ENCODE peak calls at places on chromosomes 5 and 9, in eight cellular contexts. P, E, U, R, X, Z, A and F are unnamed samples.
A peak's percentile ranks its signal among the peaks of the same experiment; 100 is the strongest.

GRCh38 chr9:127953768-127954505 is 16.3 kb upstream of the DPM2 start:
- DNase-seq in U (no peak), X (no peak), P (no peak), A (no peak), Z (no peak), R (no peak), E (no peak), F (peak; percentile 73)

GRCh38 chr9:95073042-95073607 is 244.4 kb downstream of the FANCC start:
- DNase-seq in A (no peak), P (no peak), Z (no peak), X (peak; percentile 57), E (no peak), R (no peak), U (peak; percentile 25), F (no peak)

GRCh38 chr9:125131778-125132177 is 11.6 kb downstream of the SCAI start:
- DNase-seq in X (no peak), U (no peak), A (no peak), P (no peak), E (no peak), Z (no peak), R (no peak), F (no peak)

GRCh38 chr5:68454172-68454571 is 238.6 kb downstream of the PIK3R1 start:
- DNase-seq in U (no peak), E (no peak), Z (no peak), P (no peak), A (no peak), X (no peak), R (no peak), F (no peak)

GRCh38 chr5:73119492-73120157 is 750 bp upstream of the TMEM171 start:
- DNase-seq in A (peak; percentile 82), R (no peak), P (no peak), X (no peak), Z (peak; percentile 59), U (no peak), E (no peak), F (peak; percentile 90)

GRCh38 chr9:122144006-122144405 is 15.6 kb downstream of the NDUFA8 start:
- DNase-seq in A (no peak), Z (no peak), U (no peak), R (no peak), E (no peak), P (no peak), X (no peak), F (no peak)

GRCh38 chr5:77129386-77129785 is 42.3 kb upstream of the ZBED3 start:
- DNase-seq in U (peak; percentile 51), Z (peak; percentile 31), A (no peak), X (no peak), E (no peak), P (peak; percentile 15), R (no peak), F (no peak)

GRCh38 chr9:20209421-20210340 is 412.6 kb downstream of the MLLT3 start:
- DNase-seq in E (no peak), U (peak; percentile 66), Z (no peak), A (no peak), P (peak; percentile 50), R (no peak), X (no peak), F (no peak)

GRCh38 chr5:34924462-34924765 is 4.9 kb upstream of the DNAJC21 start:
- DNase-seq in U (no peak), X (no peak), Z (no peak), E (no peak), P (no peak), A (no peak), R (no peak), F (no peak)

GRCh38 chr5:32044904-32045303 is 129.2 kb downstream of the GOLPH3 start:
- DNase-seq in Z (no peak), U (no peak), E (no peak), P (no peak), A (no peak), X (no peak), R (no peak), F (no peak)

GRCh38 chr5:96963267-96963666 is 27.4 kb downstream of the LNPEP start:
- DNase-seq in A (peak; percentile 45), P (peak; percentile 22), U (peak; percentile 53), X (no peak), R (no peak), E (peak; percentile 22), Z (no peak), F (peak; percentile 66)

GRCh38 chr9:83234541-83234940 is 171.6 kb upstream of the RASEF start:
- DNase-seq in U (no peak), A (no peak), Z (no peak), X (no peak), P (no peak), E (no peak), R (no peak), F (no peak)

GRCh38 chr5:173315495-173316352 is 12.5 kb downstream of the STC2 start:
- DNase-seq in R (no peak), P (no peak), Z (no peak), E (no peak), X (no peak), U (peak; percentile 67), A (no peak), F (no peak)

GRCh38 chr5:57174128-57174849 is 430 bp downstream of the GPBP1 start:
- DNase-seq in A (no peak), U (peak; percentile 51), E (no peak), Z (peak; percentile 20), X (no peak), R (no peak), P (no peak), F (no peak)

DNA sequence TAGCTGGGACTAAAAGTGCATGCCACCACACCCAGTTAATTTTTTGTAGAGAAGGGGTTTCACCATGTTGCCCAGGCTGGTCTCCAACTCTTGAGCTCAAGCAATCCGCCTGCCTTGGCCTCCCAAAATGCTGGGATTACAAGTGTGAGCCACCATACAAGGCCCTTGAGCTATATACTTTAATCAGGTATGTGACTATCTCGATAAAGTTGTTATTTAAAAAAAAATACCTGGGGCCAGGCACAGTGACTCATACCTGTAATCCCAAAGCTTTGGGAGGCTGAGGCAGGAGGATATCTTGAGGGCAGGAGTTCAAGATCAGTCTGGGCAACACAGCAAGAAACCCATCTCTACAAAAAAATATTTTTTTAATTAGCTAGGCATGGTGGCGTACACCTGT is 19.2 kb downstream of the RNF145 start:
- DNase-seq in A (no peak), P (no peak), E (no peak), U (no peak), R (no peak), X (no peak), Z (no peak), F (no peak)
- H3K36me3 ChIP-seq in A (peaks cover 6% of the 10 kb centered on the region), P (peaks cover 10% of the 10 kb centered on the region), E (peaks cover 35% of the 10 kb centered on the region), U (peaks cover 41% of the 10 kb centered on the region), R (peaks cover 7% of the 10 kb centered on the region), X (peaks cover 53% of the 10 kb centered on the region), Z (peaks cover 20% of the 10 kb centered on the region), F (peaks cover 2% of the 10 kb centered on the region)

GRCh38 chr5:149667827-149668122 is 62.3 kb upstream of the PPARGC1B start:
- DNase-seq in A (no peak), R (no peak), U (no peak), E (no peak), Z (no peak), X (no peak), P (no peak), F (no peak)
- TF ChIP-seq CTCF in A (peak; percentile 39), R (no peak), U (no peak), E (no peak), Z (peak; percentile 46), X (no peak), P (no peak), F (no peak)

GRCh38 chr9:116843863-116844620 is 156.9 kb downstream of the TRIM32 start:
- DNase-seq in E (no peak), Z (no peak), A (no peak), R (no peak), P (no peak), X (no peak), U (no peak), F (no peak)

GRCh38 chr9:116837038-116837998 is 150.2 kb downstream of the TRIM32 start:
- DNase-seq in A (no peak), P (no peak), Z (peak; percentile 54), R (no peak), U (no peak), E (no peak), X (no peak), F (peak; percentile 70)

GRCh38 chr9:116844621-116845020 is 157.5 kb downstream of the TRIM32 start:
- DNase-seq in P (no peak), E (no peak), Z (no peak), X (no peak), R (no peak), U (no peak), A (no peak), F (no peak)

GRCh38 chr9:116842658-116843057 is 155.6 kb downstream of the TRIM32 start:
- DNase-seq in R (no peak), U (no peak), Z (peak; percentile 34), A (no peak), E (no peak), P (no peak), X (no peak), F (no peak)
- H3K36me3 ChIP-seq in R (no peaks in the 10 kb centered on the region), U (no peaks in the 10 kb centered on the region), Z (no peaks in the 10 kb centered on the region), A (no peaks in the 10 kb centered on the region), E (no peaks in the 10 kb centered on the region), P (no peaks in the 10 kb centered on the region), X (no peaks in the 10 kb centered on the region), F (no peaks in the 10 kb centered on the region)

GRCh38 chr5:153153086-153153485 is 337.4 kb upstream of the GRIA1 start:
- DNase-seq in R (no peak), Z (no peak), A (no peak), E (no peak), P (no peak), X (no peak), U (no peak), F (no peak)

GRCh38 chr5:153147891-153148623 is 342.4 kb upstream of the GRIA1 start:
- DNase-seq in U (peak; percentile 73), Z (peak; percentile 1), A (no peak), P (no peak), E (no peak), R (no peak), X (no peak), F (no peak)

GRCh38 chr5:153151558-153151957 is 338.9 kb upstream of the GRIA1 start:
- DNase-seq in U (no peak), X (no peak), R (no peak), P (no peak), E (no peak), Z (no peak), A (no peak), F (no peak)

DNA sequence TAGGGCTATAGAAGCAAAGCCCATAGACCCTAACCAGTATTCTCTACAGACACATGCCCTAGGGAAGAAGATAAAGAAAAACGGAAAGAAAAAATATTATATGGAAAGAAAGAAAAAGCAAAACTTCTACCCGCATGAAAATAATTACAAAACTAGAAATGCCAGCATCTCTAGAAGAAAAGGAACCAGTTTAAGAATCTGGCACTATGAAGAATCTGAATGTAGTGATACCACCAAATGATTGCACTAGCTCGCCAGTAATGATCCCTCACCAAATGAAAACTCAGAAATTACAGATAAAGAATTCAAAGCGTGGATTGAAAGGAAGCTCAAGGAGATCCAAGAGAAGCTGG is 341.9 kb upstream of the GRIA1 start:
- DNase-seq in Z (no peak), X (no peak), A (no peak), U (no peak), P (no peak), R (no peak), E (no peak), F (no peak)
- TF ChIP-seq CTCF in Z (peak; percentile 39), X (no peak), A (peak; percentile 10), U (no peak), P (no peak), R (no peak), E (no peak), F (no peak)

GRCh38 chr5:159100022-159100927 is 559 bp upstream of the EBF1 start:
- DNase-seq in U (peak; percentile 95), P (peak; percentile 81), X (peak; percentile 89), E (peak; percentile 91), A (peak; percentile 85), Z (no peak), R (peak; percentile 67), F (peak; percentile 97)
- H3K36me3 ChIP-seq in U (no peaks in the 10 kb centered on the region), P (no peaks in the 10 kb centered on the region), X (no peaks in the 10 kb centered on the region), E (no peaks in the 10 kb centered on the region), A (no peaks in the 10 kb centered on the region), Z (no peaks in the 10 kb centered on the region), R (no peaks in the 10 kb centered on the region), F (no peaks in the 10 kb centered on the region)